ENCODE peak calls at places on chromosomes 3 and 15, in seven cellular contexts. U is HepG2, S is SK-N-SH, I is K562, V is GM12892, Y is H1, F is GM12878. E is an unnamed sample.

GRCh38 chr3:59513570-59513969 is 463.7 kb upstream of the CFAP20DC start:
- DNase-seq in U (no peak), S (no peak), I (no peak), V (no peak), Y (no peak), F (no peak), E (no peak)

GRCh38 chr3:134430174-134430573 is 55.6 kb downstream of the ANAPC13 start:
- DNase-seq in U (no peak), S (no peak), I (no peak), V (no peak), Y (no peak), F (no peak), E (no peak)

GRCh38 chr15:85540085-85540797 is 159.8 kb downstream of the AKAP13 start:
- DNase-seq in U (no peak), S (no peak), I (no peak), V (no peak), Y (no peak), F (no peak), E (no peak)

GRCh38 chr15:34620814-34621213 is 37.4 kb upstream of the GOLGA8B start:
- DNase-seq in U (no peak), S (no peak), I (no peak), V (no peak), Y (no peak), F (no peak), E (no peak)

GRCh38 chr3:46916799-46917198 is 39.3 kb downstream of the PTH1R start:
- DNase-seq in U (no peak), S (no peak), I (no peak), V (no peak), Y (no peak), F (no peak), E (no peak)

GRCh38 chr3:179067839-179068238 is 3.8 kb downstream of the ZMAT3 start:
- DNase-seq in U (no peak), S (peak; percentile 42), I (no peak), V (no peak), Y (no peak), F (no peak), E (no peak)

GRCh38 chr15:68674975-68675374 is 96.2 kb downstream of the CORO2B start:
- DNase-seq in U (no peak), S (no peak), I (no peak), V (no peak), Y (no peak), F (peak; percentile 4), E (no peak)

GRCh38 chr15:59191855-59192237 is 14.8 kb upstream of the LDHAL6B start:
- DNase-seq in U (no peak), S (no peak), I (no peak), V (no peak), Y (no peak), F (no peak), E (no peak)

GRCh38 chr15:32852771-32853170 is 135.0 kb downstream of the GREM1 start:
- DNase-seq in U (peak; percentile 96), S (no peak), I (no peak), V (no peak), Y (no peak), F (no peak), E (no peak)

GRCh38 chr3:152356870-152357276 is 88.1 kb downstream of the MBNL1 start:
- DNase-seq in U (no peak), S (no peak), I (no peak), V (no peak), Y (no peak), F (peak; percentile 61), E (no peak)

GRCh38 chr3:124230928-124231456 is 239.1 kb upstream of the ROPN1 start:
- DNase-seq in U (no peak), S (no peak), I (no peak), V (no peak), Y (no peak), F (no peak), E (no peak)

GRCh38 chr3:143978263-143978631 is 6.6 kb downstream of the DIPK2A start:
- DNase-seq in U (no peak), S (no peak), I (no peak), V (no peak), Y (no peak), F (no peak), E (no peak)

GRCh38 chr15:30859091-30859874 is 44.4 kb upstream of the FAN1 start:
- DNase-seq in U (peak; percentile 14), S (peak; percentile 47), I (peak; percentile 16), V (peak; percentile 13), Y (no peak), F (no peak), E (peak; percentile 22)

GRCh38 chr3:18122264-18122663 is 302.9 kb downstream of the SATB1 start:
- DNase-seq in U (no peak), S (no peak), I (no peak), V (no peak), Y (no peak), F (no peak), E (no peak)

GRCh38 chr15:75098371-75098770 is 75.0 kb downstream of the PPCDC start:
- DNase-seq in U (no peak), S (no peak), I (no peak), V (no peak), Y (no peak), F (no peak), E (no peak)
- TF ChIP-seq TAF1 in U (no peak), S (no peak), I (no peak), V (no peak), Y (no peak), F (no peak), E (no peak)

GRCh38 chr15:71997691-71998090 is 120.3 kb downstream of the MYO9A start:
- DNase-seq in U (no peak), S (no peak), I (no peak), V (no peak), Y (no peak), F (no peak), E (no peak)
- TF ChIP-seq TAF1 in U (no peak), S (no peak), I (no peak), V (no peak), Y (no peak), F (no peak), E (no peak)

DNA sequence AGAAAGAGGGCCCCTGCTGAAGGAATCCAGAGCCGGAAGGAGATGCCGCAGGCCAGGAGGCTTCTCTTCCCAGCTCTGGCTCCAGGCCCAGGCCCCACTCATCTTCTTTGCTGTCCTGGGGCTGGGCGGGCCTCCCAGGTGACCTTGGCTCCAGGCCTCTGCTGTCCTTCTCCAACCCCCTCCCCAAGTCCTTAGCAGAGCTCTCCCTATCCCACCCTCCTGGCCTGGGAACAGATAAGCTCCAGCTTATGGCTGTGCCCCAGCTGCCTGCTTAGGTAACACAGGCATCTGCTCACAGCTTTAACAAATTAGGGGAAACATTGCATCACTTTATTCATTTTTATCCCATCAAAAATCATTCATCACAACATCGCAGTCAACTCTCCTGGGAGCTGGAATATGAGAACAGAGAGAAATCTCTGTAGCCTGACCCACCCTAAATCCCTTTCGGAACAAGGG is 86.9 kb downstream of the SEMA5B start:
- DNase-seq in U (no peak), S (peak; percentile 59), I (no peak), V (no peak), Y (no peak), F (no peak), E (no peak)
- TF ChIP-seq TAF1 in U (no peak), S (no peak), I (no peak), V (no peak), Y (no peak), F (no peak), E (no peak)

DNA sequence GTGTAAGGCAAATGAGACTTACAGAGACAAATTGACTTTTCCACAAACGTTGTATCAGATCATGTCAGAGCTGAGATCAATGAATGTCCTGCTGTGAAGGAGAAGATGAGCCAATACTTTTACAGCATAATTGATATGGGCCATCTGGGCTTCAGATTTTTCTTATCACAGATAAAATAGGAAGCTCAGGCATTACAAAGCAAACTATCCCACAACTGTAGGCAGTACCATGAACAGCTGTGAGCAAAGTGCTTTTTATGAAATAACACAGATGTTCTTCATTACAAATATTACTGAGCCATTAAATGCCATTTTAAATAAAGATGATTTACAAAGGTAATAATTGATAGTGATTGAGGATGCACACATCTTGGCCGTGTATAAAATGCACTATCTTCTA is 852.3 kb downstream of the OTOL1 start:
- DNase-seq in U (no peak), S (peak; percentile 40), I (no peak), V (no peak), Y (no peak), F (no peak), E (no peak)
- TF ChIP-seq TAF1 in U (no peak), S (no peak), I (no peak), V (no peak), Y (no peak), F (no peak), E (no peak)

GRCh38 chr3:12400795-12401194 is 83.5 kb upstream of the TSEN2 start:
- DNase-seq in U (no peak), S (no peak), I (no peak), V (no peak), Y (no peak), F (no peak), E (no peak)
- TF ChIP-seq TAF1 in U (no peak), S (no peak), I (no peak), V (no peak), Y (no peak), F (no peak), E (no peak)

GRCh38 chr15:64738231-64739095 is 36.9 kb downstream of the RBPMS2 start:
- DNase-seq in U (no peak), S (no peak), I (no peak), V (no peak), Y (no peak), F (no peak), E (no peak)

GRCh38 chr15:64742921-64743320 is 32.5 kb downstream of the RBPMS2 start:
- DNase-seq in U (no peak), S (no peak), I (no peak), V (no peak), Y (no peak), F (no peak), E (no peak)

GRCh38 chr15:64742385-64742784 is 33.0 kb downstream of the RBPMS2 start:
- DNase-seq in U (no peak), S (no peak), I (no peak), V (no peak), Y (no peak), F (no peak), E (no peak)

GRCh38 chr15:64739216-64739976 is 36.0 kb downstream of the RBPMS2 start:
- DNase-seq in U (no peak), S (no peak), I (no peak), V (no peak), Y (no peak), F (no peak), E (no peak)

GRCh38 chr15:64740361-64741170 is 34.8 kb downstream of the RBPMS2 start:
- DNase-seq in U (peak; percentile 26), S (peak; percentile 42), I (peak; percentile 44), V (no peak), Y (no peak), F (no peak), E (peak; percentile 53)
- TF ChIP-seq TAF1 in U (no peak), S (no peak), I (no peak), V (no peak), Y (no peak), F (no peak), E (no peak)